ENCODE peak calls at places on chromosomes 7 and 10, in eight cellular contexts. R is endodermal cell, L is prostate gland, T is astrocyte, P is fibroblast of the aortic adventitia, F is RWPE2, B is lung, O is stomach. M is an unnamed sample.

GRCh38 chr10:47269294-47269693 is 30.7 kb upstream of the GDF10 start:
- DNase-seq in L (no peak), R (peak; percentile 41), O (no peak), T (no peak), B (no peak), F (no peak), P (peak; percentile 15), M (peak; percentile 35)

GRCh38 chr10:57785068-57785467 is 482.6 kb downstream of the IPMK start:
- DNase-seq in O (no peak), T (no peak), R (no peak), L (no peak), P (no peak), B (no peak), F (no peak), M (no peak)

GRCh38 chr7:75639071-75639892 is 99.5 kb downstream of the HIP1 start:
- DNase-seq in R (peak; percentile 91), L (no peak), F (no peak), B (peak; percentile 48), O (peak; percentile 50), P (peak; percentile 31), T (peak; percentile 24), M (peak; percentile 42)

GRCh38 chr10:128280271-128280670 is 154.0 kb upstream of the MKI67 start:
- DNase-seq in R (no peak), T (no peak), P (no peak), B (no peak), L (no peak), F (no peak), O (no peak), M (no peak)

GRCh38 chr7:141590666-141591065 is 39.5 kb downstream of the AGK start:
- DNase-seq in P (no peak), R (no peak), T (no peak), O (no peak), F (no peak), L (no peak), B (no peak), M (peak; percentile 71)

GRCh38 chr7:92504563-92504962 is 23.8 kb downstream of the PEX1 start:
- DNase-seq in T (no peak), O (no peak), R (no peak), F (no peak), L (no peak), P (no peak), B (no peak), M (peak; percentile 56)

GRCh38 chr10:129653861-129654260 is 186.8 kb downstream of the MGMT start:
- DNase-seq in T (no peak), B (no peak), O (no peak), F (no peak), R (no peak), L (no peak), P (no peak), M (no peak)

GRCh38 chr10:43352951-43353350 is 18.5 kb upstream of the FXYD4 start:
- DNase-seq in T (no peak), P (no peak), B (no peak), L (no peak), O (no peak), F (no peak), R (no peak), M (no peak)

GRCh38 chr10:106559442-106559841 is 605.1 kb downstream of the SORCS1 start:
- DNase-seq in O (no peak), L (no peak), B (no peak), T (peak; percentile 94), R (no peak), P (peak; percentile 26), F (no peak), M (peak; percentile 81)

GRCh38 chr10:120012566-120012965 is 120.0 kb downstream of the SEC23IP start:
- DNase-seq in F (no peak), B (no peak), R (no peak), T (peak; percentile 73), P (no peak), L (no peak), O (no peak), M (peak; percentile 56)

GRCh38 chr10:118522791-118523498 is 72.5 kb downstream of the PRLHR start:
- DNase-seq in T (peak; percentile 60), F (peak; percentile 80), P (peak; percentile 53), O (no peak), R (no peak), L (peak; percentile 20), B (no peak), M (peak; percentile 15)

GRCh38 chr7:135169936-135170222 is 628 bp downstream of the CYREN start:
- DNase-seq in O (no peak), P (peak; percentile 43), L (no peak), F (no peak), B (no peak), R (no peak), T (no peak), M (peak; percentile 77)

GRCh38 chr7:135168001-135168400 is 2.5 kb downstream of the CYREN start:
- DNase-seq in F (no peak), B (no peak), P (no peak), T (no peak), R (no peak), L (no peak), O (no peak), M (no peak)

GRCh38 chr7:135169141-135169935 is 1.2 kb downstream of the CYREN start:
- DNase-seq in R (peak; percentile 90), T (peak; percentile 54), L (no peak), P (peak; percentile 59), B (no peak), O (no peak), F (no peak), M (peak; percentile 42)

GRCh38 chr7:135167360-135167759 is 3.1 kb downstream of the CYREN start:
- DNase-seq in T (no peak), L (no peak), B (no peak), F (no peak), R (no peak), O (no peak), P (no peak), M (no peak)

GRCh38 chr7:135168489-135169140 is 1.9 kb downstream of the CYREN start:
- DNase-seq in O (no peak), P (no peak), T (no peak), F (no peak), R (no peak), L (no peak), B (no peak), M (no peak)
- H3K4me3 ChIP-seq in O (no peak overlapping the region), P (peak overlapping the region; percentile 81), T (no peak overlapping the region), F (no peak overlapping the region), R (peak overlapping the region; percentile 90), L (no peak overlapping the region), B (no peak overlapping the region), M (no peak overlapping the region)

DNA sequence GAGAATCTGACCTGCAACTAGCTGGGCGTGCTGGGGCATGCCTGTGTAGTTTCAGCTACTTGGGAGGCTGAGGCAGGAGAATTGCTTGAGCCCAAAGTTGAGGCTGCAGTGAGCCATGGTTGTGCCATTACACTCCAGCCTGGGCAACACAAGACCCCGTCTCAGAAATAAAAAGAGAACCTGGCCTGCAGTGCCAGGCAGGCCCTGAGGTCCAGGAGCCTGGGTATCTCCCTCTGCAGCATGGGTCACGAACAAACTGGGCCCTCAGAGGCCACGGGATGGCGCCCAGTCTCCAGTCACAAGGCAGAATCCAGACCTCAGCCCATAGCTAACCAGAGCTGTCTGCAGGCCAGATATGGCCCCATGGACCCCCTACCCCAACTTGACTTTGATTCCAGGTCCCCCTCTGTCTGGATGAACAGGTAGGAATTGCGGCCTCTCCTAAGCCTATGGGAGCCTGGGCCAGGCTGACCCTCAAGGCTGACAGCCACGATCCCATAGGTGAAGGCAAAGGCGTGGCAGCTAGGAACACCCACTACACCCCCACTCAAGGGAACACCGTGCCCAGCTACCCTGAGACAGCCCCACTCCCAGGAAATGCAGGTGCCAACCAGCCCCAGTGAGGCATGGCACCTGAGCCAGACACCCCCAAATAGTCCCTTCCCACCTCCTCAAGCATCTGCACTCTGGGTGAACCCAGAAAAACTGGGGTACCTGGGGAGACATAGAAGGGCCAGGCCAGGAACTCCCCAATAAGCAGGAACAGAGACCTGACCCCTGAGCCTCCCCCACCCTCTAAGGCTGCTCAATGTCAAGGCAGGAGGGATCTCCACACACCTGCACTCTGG is 102.8 kb upstream of the TNRC18 start:
- DNase-seq in O (peak; percentile 60), B (peak; percentile 39), L (peak; percentile 44), T (no peak), P (peak; percentile 56), R (peak; percentile 85), F (peak; percentile 88), M (peak; percentile 53)
- TF ChIP-seq CTCF in O (no peak), B (no peak), L (peak; percentile 27), T (no peak), P (no peak), R (peak; percentile 36), F (peak; percentile 13), M (no peak)

DNA sequence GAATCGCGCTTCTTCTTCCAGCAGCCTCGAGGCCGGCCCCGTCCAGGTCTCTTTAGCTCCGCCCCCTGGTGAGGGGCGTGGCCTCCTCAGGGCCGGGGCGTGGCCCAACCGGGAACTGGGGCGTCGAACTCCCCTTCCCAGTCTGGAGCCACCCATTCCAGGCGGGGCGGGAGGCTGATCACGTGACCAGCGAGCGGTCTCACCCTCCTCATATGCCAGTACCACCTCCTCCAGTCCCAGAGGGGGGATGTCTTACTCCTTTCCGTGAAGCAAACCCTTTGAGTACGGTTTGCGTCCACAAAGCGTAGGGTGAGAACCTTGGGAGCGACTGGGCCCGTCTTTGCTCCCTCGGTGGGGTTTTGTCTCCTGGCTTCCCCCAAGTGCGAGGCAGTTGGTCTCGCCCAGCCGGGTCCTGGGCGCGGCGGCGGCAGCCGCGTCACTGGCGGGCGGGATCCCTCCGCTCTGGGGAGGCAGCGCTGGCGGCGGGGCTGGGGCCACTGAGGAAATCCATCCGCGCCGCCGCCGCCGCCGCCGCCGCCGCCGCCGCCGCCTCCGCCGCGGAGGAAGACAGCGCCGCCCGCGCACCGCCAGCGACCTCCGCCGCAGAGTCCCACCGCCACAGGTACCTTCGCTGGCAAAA is at the start of gene GNB2:
- DNase-seq in O (peak; percentile 99), F (peak; percentile 97), T (peak; percentile 98), L (peak; percentile 99), P (peak; percentile 99), R (peak; percentile 100), B (peak; percentile 100), M (peak; percentile 100)
- H3K4me3 ChIP-seq in O (peak within 1 kb of the TSS; percentile 97), F (peak within 1 kb of the TSS; percentile 92), T (peak within 1 kb of the TSS; percentile 83), L (peak within 1 kb of the TSS; percentile 99), P (peak within 1 kb of the TSS; percentile 85), R (peak within 1 kb of the TSS; percentile 87), B (peak within 1 kb of the TSS; percentile 65), M (peak within 1 kb of the TSS; percentile 91)

GRCh38 chr10:86642021-86642420 is 12.3 kb upstream of the OPN4 start:
- DNase-seq in T (no peak), R (no peak), B (no peak), O (no peak), L (no peak), P (no peak), F (no peak), M (no peak)

GRCh38 chr10:86644412-86645110 is 9.8 kb upstream of the OPN4 start:
- DNase-seq in F (no peak), P (peak; percentile 23), R (peak; percentile 71), B (no peak), L (peak; percentile 2), T (peak; percentile 29), O (no peak), M (peak; percentile 49)

GRCh38 chr10:86645111-86645445 is 9.3 kb upstream of the OPN4 start:
- DNase-seq in R (peak; percentile 37), F (no peak), T (no peak), L (peak; percentile 2), B (no peak), P (no peak), O (peak; percentile 11), M (no peak)

GRCh38 chr10:86646532-86646931 is 7.8 kb upstream of the OPN4 start:
- DNase-seq in F (no peak), O (peak; percentile 20), P (no peak), L (no peak), R (peak; percentile 39), T (no peak), B (no peak), M (no peak)

GRCh38 chr10:86642499-86642898 is 11.8 kb upstream of the OPN4 start:
- DNase-seq in R (no peak), L (peak; percentile 2), F (no peak), T (peak; percentile 23), B (no peak), O (no peak), P (peak; percentile 47), M (no peak)
- TF ChIP-seq CTCF in R (no peak), L (no peak), F (peak; percentile 38), T (no peak), B (no peak), O (no peak), P (no peak), M (peak; percentile 6)

M was measured in choroid plexus epithelial cell.